ENCODE peak calls at places on chromosome 20, in five cellular contexts. I is HCT116; Z is Caco-2; U is A549; X is CD8-positive, alpha-beta T cell. A is an unnamed sample.
A peak's percentile ranks its signal among the peaks of the same experiment; 100 is the strongest.

GRCh38 chr20:45363611-45364492 is 896 bp downstream of the SYS1 start:
- DNase-seq in Z (no peak), I (no peak), X (no peak), U (no peak), A (no peak)

GRCh38 chr20:1876217-1876921 is 18.8 kb upstream of the SIRPA start:
- DNase-seq in Z (peak; percentile 24), I (no peak), U (no peak), X (no peak), A (no peak)

GRCh38 chr20:57547250-57547649 is 13.7 kb upstream of the PCK1 start:
- DNase-seq in Z (no peak), X (no peak), I (no peak), U (peak; percentile 13), A (no peak)

GRCh38 chr20:38007526-38007925 is 25.7 kb downstream of the TTI1 start:
- DNase-seq in X (no peak), U (no peak), I (no peak), Z (no peak), A (no peak)

GRCh38 chr20:8183526-8183925 is 51.5 kb downstream of the PLCB1 start:
- DNase-seq in U (no peak), X (no peak), I (no peak), Z (no peak), A (no peak)

GRCh38 chr20:755931-756330 is 12.4 kb downstream of the SLC52A3 start:
- DNase-seq in X (no peak), Z (no peak), U (no peak), I (no peak), A (no peak)

GRCh38 chr20:57791178-57791945 is 81.5 kb upstream of the PMEPA1 start:
- DNase-seq in U (no peak), I (no peak), Z (no peak), X (no peak), A (no peak)

GRCh38 chr20:33408716-33409654 is 7.7 kb upstream of the CDK5RAP1 start:
- DNase-seq in X (no peak), U (no peak), I (no peak), Z (no peak), A (no peak)

GRCh38 chr20:45080867-45081616 is 19.9 kb downstream of the KCNS1 start:
- DNase-seq in U (no peak), I (peak; percentile 15), X (no peak), Z (peak; percentile 67), A (no peak)

GRCh38 chr20:43915209-43916072 is 789 bp downstream of the TOX2 start:
- DNase-seq in I (no peak), X (peak; percentile 25), U (no peak), Z (no peak), A (no peak)

GRCh38 chr20:56094228-56094627 is 88.9 kb upstream of the CBLN4 start:
- DNase-seq in X (no peak), U (no peak), I (no peak), Z (no peak), A (no peak)
- H3K9me3 ChIP-seq in X (no peaks in the 10 kb centered on the region), U (peaks cover 3% of the 10 kb centered on the region), I (peaks cover 23% of the 10 kb centered on the region), Z (peaks cover 25% of the 10 kb centered on the region), A (peaks cover 2% of the 10 kb centered on the region)

GRCh38 chr20:31237763-31238162 is 19.7 kb upstream of the DEFB115 start:
- DNase-seq in U (no peak), Z (no peak), I (no peak), X (no peak), A (no peak)
- H3K9me3 ChIP-seq in U (peaks cover 5% of the 10 kb centered on the region), Z (peaks cover 66% of the 10 kb centered on the region), I (peaks cover 97% of the 10 kb centered on the region), X (peaks cover 11% of the 10 kb centered on the region), A (peaks cover 24% of the 10 kb centered on the region)

DNA sequence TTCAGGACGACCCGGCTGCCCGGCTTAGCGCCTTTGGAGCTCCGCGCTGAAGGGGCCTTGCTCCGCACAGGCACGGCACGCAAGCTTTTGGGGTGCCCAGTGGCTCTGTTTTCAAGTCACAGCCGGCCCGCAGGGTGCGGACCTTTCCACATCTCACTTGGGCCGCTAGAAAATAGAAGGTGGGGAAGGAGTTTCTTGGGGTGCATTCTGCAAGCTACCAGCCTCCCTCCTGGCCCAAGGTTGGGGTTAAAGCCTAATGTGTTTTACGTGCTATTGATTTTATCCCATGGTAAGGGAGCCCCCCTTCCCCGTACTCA is 561 bp downstream of the KAT14 start:
- DNase-seq in Z (no peak), X (no peak), I (no peak), U (no peak), A (no peak)
- H3K9me3 ChIP-seq in Z (no peaks in the 10 kb centered on the region), X (no peaks in the 10 kb centered on the region), I (no peaks in the 10 kb centered on the region), U (no peaks in the 10 kb centered on the region), A (no peaks in the 10 kb centered on the region)

DNA sequence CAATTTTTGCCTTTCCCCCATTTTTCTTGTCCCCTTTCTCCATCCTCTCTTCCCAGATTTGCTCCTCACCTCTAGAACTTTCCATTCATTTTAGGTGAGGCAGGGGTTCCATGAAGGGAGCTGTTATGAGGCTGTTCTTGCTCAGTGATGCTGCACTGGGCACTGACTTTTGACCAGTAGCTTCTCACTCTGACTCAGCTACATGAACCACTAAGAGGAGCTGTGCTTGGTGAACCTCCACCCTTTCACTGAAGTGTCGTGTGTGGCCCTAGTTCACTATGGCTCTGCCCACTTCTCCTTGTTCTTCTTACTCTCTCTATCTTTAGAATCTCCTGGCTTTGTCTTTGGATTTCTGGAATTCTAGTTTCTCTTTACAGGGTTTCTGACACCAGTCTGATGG is 307.1 kb upstream of the RNF24 start:
- DNase-seq in U (no peak), X (no peak), I (no peak), Z (no peak), A (no peak)
- H3K9me3 ChIP-seq in U (peaks cover 11% of the 10 kb centered on the region), X (no peaks in the 10 kb centered on the region), I (peaks cover 12% of the 10 kb centered on the region), Z (peaks cover 11% of the 10 kb centered on the region), A (no peaks in the 10 kb centered on the region)

DNA sequence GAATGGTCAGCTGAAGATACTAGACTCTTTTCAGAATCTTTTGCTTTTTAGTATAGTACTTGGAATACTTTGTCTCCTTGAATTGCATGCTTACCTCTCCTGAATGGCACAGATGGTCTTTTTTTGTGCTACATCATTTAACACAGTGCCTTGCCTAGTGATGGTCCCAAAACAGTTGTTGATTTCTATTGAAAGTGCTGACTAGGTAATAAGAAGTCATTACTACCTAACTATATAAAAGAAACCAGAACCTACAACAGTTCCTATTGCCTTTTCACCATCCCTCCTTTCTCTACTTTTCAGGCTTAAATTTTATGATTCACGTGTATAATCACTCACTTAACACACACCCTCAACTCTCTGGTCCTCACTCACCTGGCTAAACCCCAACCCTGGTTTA is 64.6 kb upstream of the PRND start:
- DNase-seq in U (no peak), I (no peak), X (no peak), Z (no peak), A (no peak)
- H3K9me3 ChIP-seq in U (no peaks in the 10 kb centered on the region), I (no peaks in the 10 kb centered on the region), X (no peaks in the 10 kb centered on the region), Z (no peaks in the 10 kb centered on the region), A (no peaks in the 10 kb centered on the region)

GRCh38 chr20:46629341-46629740 is 21.9 kb downstream of the SLC13A3 start:
- DNase-seq in X (no peak), I (no peak), Z (no peak), U (no peak), A (no peak)

GRCh38 chr20:46627251-46627650 is 24.0 kb downstream of the SLC13A3 start:
- DNase-seq in Z (no peak), U (no peak), I (no peak), X (no peak), A (no peak)

GRCh38 chr20:46624941-46625340 is 26.3 kb downstream of the SLC13A3 start:
- DNase-seq in I (no peak), U (no peak), X (no peak), Z (no peak), A (no peak)

GRCh38 chr20:46626799-46627198 is 24.5 kb downstream of the SLC13A3 start:
- DNase-seq in Z (no peak), I (no peak), X (no peak), U (no peak), A (no peak)

GRCh38 chr20:46625875-46626373 is 25.3 kb downstream of the SLC13A3 start:
- DNase-seq in Z (no peak), I (no peak), U (no peak), X (no peak), A (no peak)
- H3K9me3 ChIP-seq in Z (peaks cover 29% of the 10 kb centered on the region), I (peaks cover 4% of the 10 kb centered on the region), U (peaks cover 22% of the 10 kb centered on the region), X (peaks cover 6% of the 10 kb centered on the region), A (peaks cover 8% of the 10 kb centered on the region)

GRCh38 chr20:61356171-61356570 is 104.1 kb downstream of the CDH4 start:
- DNase-seq in U (no peak), X (no peak), Z (no peak), I (no peak), A (no peak)
- H3K9me3 ChIP-seq in U (no peaks in the 10 kb centered on the region), X (no peaks in the 10 kb centered on the region), Z (peaks cover 8% of the 10 kb centered on the region), I (peaks cover 6% of the 10 kb centered on the region), A (no peaks in the 10 kb centered on the region)